ENCODE peak calls at places on chromosomes 2 and 18, in four cellular contexts. M is SK-N-SH, Q is HepG2, U is K562. O is an unnamed sample.

GRCh38 chr2:180705551-180705950 is 274.9 kb upstream of the UBE2E3 start:
- DNase-seq in Q (no peak), M (no peak), U (no peak), O (no peak)

GRCh38 chr2:148253716-148254115 is 232.8 kb downstream of the MBD5 start:
- DNase-seq in U (no peak), Q (no peak), M (no peak), O (no peak)

GRCh38 chr2:229226372-229226771 is 44.7 kb downstream of the PID1 start:
- DNase-seq in M (no peak), Q (no peak), U (no peak), O (no peak)

GRCh38 chr2:240397924-240398611 is 37.4 kb upstream of the GPC1 start:
- DNase-seq in Q (no peak), U (no peak), M (no peak), O (no peak)

GRCh38 chr2:34849827-34850226 is 1250.7 kb upstream of the FAM98A start:
- DNase-seq in M (no peak), U (no peak), Q (no peak), O (no peak)

GRCh38 chr2:222747526-222748160 is 76.2 kb downstream of the MOGAT1 start:
- DNase-seq in U (no peak), Q (no peak), M (no peak), O (no peak)

GRCh38 chr18:25590456-25590855 is 238.5 kb upstream of the ZNF521 start:
- DNase-seq in Q (no peak), U (no peak), M (no peak), O (no peak)

GRCh38 chr18:39419315-39419714 is 1853.7 kb upstream of the CELF4 start:
- DNase-seq in U (no peak), Q (peak), M (no peak), O (no peak)

GRCh38 chr2:20962939-20963543 is 80.8 kb downstream of the APOB start:
- DNase-seq in Q (peak), M (peak), U (peak), O (no peak)

GRCh38 chr2:216827073-216827725 is 32.7 kb downstream of the TNP1 start:
- DNase-seq in M (no peak), Q (no peak), U (no peak), O (no peak)

GRCh38 chr2:220931491-220931890 is 640.6 kb downstream of the EPHA4 start:
- DNase-seq in M (no peak), Q (no peak), U (no peak), O (no peak)

GRCh38 chr2:3278521-3279218 is 98.9 kb downstream of the EIPR1 start:
- DNase-seq in U (no peak), M (no peak), Q (no peak), O (no peak)

GRCh38 chr18:25896178-25896780 is 194.1 kb downstream of the SS18 start:
- DNase-seq in M (peak), Q (peak), U (peak), O (no peak)

GRCh38 chr2:134389331-134389835 is 135.5 kb downstream of the MGAT5 start:
- DNase-seq in U (no peak), M (peak), Q (no peak), O (no peak)

GRCh38 chr2:211899871-211900482 is 638.6 kb downstream of the ERBB4 start:
- DNase-seq in M (no peak), U (no peak), Q (no peak), O (no peak)
- TF ChIP-seq CHD2 in M (no peak), U (no peak), Q (no peak), O (no peak)

GRCh38 chr18:41955688-41956087 is 654 bp downstream of the PIK3C3 start:
- DNase-seq in M (peak), U (no peak), Q (no peak), O (no peak)
- TF ChIP-seq JUND in M (no peak), U (no peak), Q (no peak), O (no peak)

GRCh38 chr2:128501022-128501690 is 182.5 kb upstream of the HS6ST1 start:
- DNase-seq in Q (no peak), U (no peak), M (no peak), O (no peak)
- TF ChIP-seq SMC3 in Q (no peak), U (no peak), M (no peak), O (no peak)

GRCh38 chr2:219631406-219631891 is 4.0 kb downstream of the SLC4A3 start:
- DNase-seq in U (no peak), M (peak), Q (no peak), O (no peak)
- TF ChIP-seq CHD2 in U (no peak), M (no peak), Q (no peak), O (no peak)

O was measured in GM12878.